ENCODE peak calls at places on chromosome 22, in nine cellular contexts. One of them, this sample, is unnamed.

GRCh38 chr22:45233827-45234226 is 6.9 kb downstream of the KIAA0930 start:
- DNase-seq in upper lobe of right lung: no peak
- DNase-seq in spleen: peak; percentile 73
- DNase-seq in AG04450: no peak
- DNase-seq in neuronal stem cell: no peak
- DNase-seq in A549: no peak
- DNase-seq in left ventricle myocardium inferior: no peak
- DNase-seq in CD4-positive, CD25-positive, alpha-beta regulatory T cell: no peak
- DNase-seq in tibial nerve: no peak
- DNase-seq in this sample: no peak

GRCh38 chr22:38835888-38836301 is 7.9 kb downstream of the NPTXR start:
- DNase-seq in upper lobe of right lung: no peak
- DNase-seq in spleen: no peak
- DNase-seq in AG04450: peak; percentile 10
- DNase-seq in neuronal stem cell: no peak
- DNase-seq in A549: no peak
- DNase-seq in left ventricle myocardium inferior: no peak
- DNase-seq in CD4-positive, CD25-positive, alpha-beta regulatory T cell: no peak
- DNase-seq in tibial nerve: no peak
- DNase-seq in this sample: no peak

GRCh38 chr22:42902875-42903510 is 45.9 kb upstream of the ARFGAP3 start:
- DNase-seq in upper lobe of right lung: no peak
- DNase-seq in spleen: no peak
- DNase-seq in AG04450: peak; percentile 66
- DNase-seq in neuronal stem cell: no peak
- DNase-seq in A549: no peak
- DNase-seq in left ventricle myocardium inferior: no peak
- DNase-seq in CD4-positive, CD25-positive, alpha-beta regulatory T cell: no peak
- DNase-seq in tibial nerve: no peak
- DNase-seq in this sample: no peak

GRCh38 chr22:39664485-39665200 is 94.1 kb downstream of the CACNA1I start:
- DNase-seq in upper lobe of right lung: no peak
- DNase-seq in spleen: no peak
- DNase-seq in AG04450: no peak
- DNase-seq in neuronal stem cell: peak; percentile 62
- DNase-seq in A549: no peak
- DNase-seq in left ventricle myocardium inferior: no peak
- DNase-seq in CD4-positive, CD25-positive, alpha-beta regulatory T cell: peak; percentile 31
- DNase-seq in tibial nerve: no peak
- DNase-seq in this sample: no peak

GRCh38 chr22:35150163-35151107 is 84.5 kb downstream of the ISX start:
- DNase-seq in upper lobe of right lung: peak; percentile 73
- DNase-seq in spleen: peak; percentile 79
- DNase-seq in AG04450: no peak
- DNase-seq in neuronal stem cell: peak; percentile 75
- DNase-seq in A549: peak; percentile 37
- DNase-seq in left ventricle myocardium inferior: peak; percentile 52
- DNase-seq in CD4-positive, CD25-positive, alpha-beta regulatory T cell: peak; percentile 24
- DNase-seq in tibial nerve: no peak
- DNase-seq in this sample: peak; percentile 63

GRCh38 chr22:39362932-39363331 is 13.1 kb downstream of the SYNGR1 start:
- DNase-seq in upper lobe of right lung: no peak
- DNase-seq in spleen: no peak
- DNase-seq in AG04450: no peak
- DNase-seq in neuronal stem cell: no peak
- DNase-seq in A549: no peak
- DNase-seq in left ventricle myocardium inferior: no peak
- DNase-seq in CD4-positive, CD25-positive, alpha-beta regulatory T cell: no peak
- DNase-seq in tibial nerve: no peak
- DNase-seq in this sample: no peak

GRCh38 chr22:36913431-36914382 is at the start of gene CSF2RB:
- DNase-seq in upper lobe of right lung: peak; percentile 80
- DNase-seq in spleen: peak; percentile 91
- DNase-seq in AG04450: no peak
- DNase-seq in neuronal stem cell: no peak
- DNase-seq in A549: no peak
- DNase-seq in left ventricle myocardium inferior: peak; percentile 43
- DNase-seq in CD4-positive, CD25-positive, alpha-beta regulatory T cell: no peak
- DNase-seq in tibial nerve: no peak
- DNase-seq in this sample: no peak

GRCh38 chr22:38230108-38230825 is 28.5 kb downstream of the MAFF start:
- DNase-seq in upper lobe of right lung: no peak
- DNase-seq in spleen: no peak
- DNase-seq in AG04450: no peak
- DNase-seq in neuronal stem cell: no peak
- DNase-seq in A549: peak; percentile 60
- DNase-seq in left ventricle myocardium inferior: peak; percentile 61
- DNase-seq in CD4-positive, CD25-positive, alpha-beta regulatory T cell: peak; percentile 39
- DNase-seq in tibial nerve: no peak
- DNase-seq in this sample: peak; percentile 70

GRCh38 chr22:48558606-48559402 is 1268.9 kb downstream of the BRD1 start:
- DNase-seq in upper lobe of right lung: no peak
- DNase-seq in spleen: no peak
- DNase-seq in AG04450: no peak
- DNase-seq in neuronal stem cell: no peak
- DNase-seq in A549: no peak
- DNase-seq in left ventricle myocardium inferior: no peak
- DNase-seq in CD4-positive, CD25-positive, alpha-beta regulatory T cell: no peak
- DNase-seq in tibial nerve: no peak
- DNase-seq in this sample: no peak

GRCh38 chr22:48940988-48941902 is 886.4 kb downstream of the BRD1 start:
- DNase-seq in upper lobe of right lung: peak; percentile 50
- DNase-seq in spleen: no peak
- DNase-seq in AG04450: no peak
- DNase-seq in neuronal stem cell: no peak
- DNase-seq in A549: no peak
- DNase-seq in left ventricle myocardium inferior: no peak
- DNase-seq in CD4-positive, CD25-positive, alpha-beta regulatory T cell: no peak
- DNase-seq in tibial nerve: no peak
- DNase-seq in this sample: no peak

GRCh38 chr22:43327039-43327438 is 16.1 kb downstream of the SCUBE1 start:
- DNase-seq in upper lobe of right lung: no peak
- DNase-seq in spleen: peak; percentile 53
- DNase-seq in AG04450: no peak
- DNase-seq in neuronal stem cell: no peak
- DNase-seq in A549: no peak
- DNase-seq in left ventricle myocardium inferior: no peak
- DNase-seq in CD4-positive, CD25-positive, alpha-beta regulatory T cell: no peak
- DNase-seq in tibial nerve: no peak
- DNase-seq in this sample: no peak

GRCh38 chr22:39184586-39185577 is 32.4 kb upstream of the CBX7 start:
- DNase-seq in upper lobe of right lung: peak; percentile 46
- DNase-seq in spleen: peak; percentile 24
- DNase-seq in AG04450: no peak
- DNase-seq in neuronal stem cell: no peak
- DNase-seq in A549: no peak
- DNase-seq in left ventricle myocardium inferior: no peak
- DNase-seq in CD4-positive, CD25-positive, alpha-beta regulatory T cell: no peak
- DNase-seq in tibial nerve: no peak
- DNase-seq in this sample: no peak

DNA sequence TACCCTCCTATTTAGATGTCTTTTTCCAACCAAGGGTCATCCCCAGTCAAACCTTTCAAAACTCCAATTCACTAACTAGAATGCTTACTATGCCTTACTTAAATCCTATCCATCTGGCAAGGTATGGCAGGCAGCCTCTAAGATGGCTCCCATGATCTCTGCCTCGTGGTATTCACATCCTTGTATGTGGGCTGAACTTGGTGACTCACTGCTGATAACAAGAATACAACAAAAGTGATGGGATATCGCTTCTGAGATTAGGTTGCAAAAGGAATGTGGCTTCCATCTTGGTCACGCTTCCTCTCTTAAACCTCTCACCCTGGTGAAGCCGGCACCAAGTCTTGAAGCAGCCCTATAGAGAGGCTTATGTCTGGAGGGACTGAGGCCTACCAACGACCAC is 29.6 kb upstream of the UPB1 start:
- DNase-seq in upper lobe of right lung: no peak
- DNase-seq in spleen: no peak
- DNase-seq in AG04450: peak; percentile 58
- DNase-seq in neuronal stem cell: no peak
- DNase-seq in A549: peak; percentile 14
- DNase-seq in left ventricle myocardium inferior: no peak
- DNase-seq in CD4-positive, CD25-positive, alpha-beta regulatory T cell: no peak
- DNase-seq in tibial nerve: no peak
- DNase-seq in this sample: no peak
- H3K27ac ChIP-seq in upper lobe of right lung: no peak overlapping the region
- H3K27ac ChIP-seq in spleen: no peak overlapping the region
- H3K27ac ChIP-seq in AG04450: no peak overlapping the region
- H3K27ac ChIP-seq in neuronal stem cell: no peak overlapping the region
- H3K27ac ChIP-seq in A549: no peak overlapping the region
- H3K27ac ChIP-seq in left ventricle myocardium inferior: peak overlapping the region; percentile 83
- H3K27ac ChIP-seq in CD4-positive, CD25-positive, alpha-beta regulatory T cell: no peak overlapping the region
- H3K27ac ChIP-seq in tibial nerve: no peak overlapping the region
- H3K27ac ChIP-seq in this sample: peak overlapping the region; percentile 61

GRCh38 chr22:50305393-50305657 is 2.1 kb downstream of the PLXNB2 start:
- DNase-seq in upper lobe of right lung: no peak
- DNase-seq in spleen: no peak
- DNase-seq in AG04450: no peak
- DNase-seq in neuronal stem cell: no peak
- DNase-seq in A549: no peak
- DNase-seq in left ventricle myocardium inferior: no peak
- DNase-seq in CD4-positive, CD25-positive, alpha-beta regulatory T cell: no peak
- DNase-seq in tibial nerve: no peak
- DNase-seq in this sample: no peak
- H3K4me3 ChIP-seq in upper lobe of right lung: peak overlapping the region; percentile 85
- H3K4me3 ChIP-seq in spleen: peak overlapping the region; percentile 89
- H3K4me3 ChIP-seq in AG04450: peak overlapping the region; percentile 93
- H3K4me3 ChIP-seq in neuronal stem cell: peak overlapping the region; percentile 97
- H3K4me3 ChIP-seq in A549: peak overlapping the region; percentile 100
- H3K4me3 ChIP-seq in left ventricle myocardium inferior: peak overlapping the region; percentile 98
- H3K4me3 ChIP-seq in CD4-positive, CD25-positive, alpha-beta regulatory T cell: no peak overlapping the region
- H3K4me3 ChIP-seq in tibial nerve: peak overlapping the region; percentile 95
- H3K4me3 ChIP-seq in this sample: peak overlapping the region; percentile 97

GRCh38 chr22:27906241-27906640 is 12.8 kb downstream of the PITPNB start:
- DNase-seq in upper lobe of right lung: no peak
- DNase-seq in spleen: no peak
- DNase-seq in AG04450: no peak
- DNase-seq in neuronal stem cell: no peak
- DNase-seq in A549: no peak
- DNase-seq in left ventricle myocardium inferior: no peak
- DNase-seq in CD4-positive, CD25-positive, alpha-beta regulatory T cell: no peak
- DNase-seq in tibial nerve: no peak
- DNase-seq in this sample: no peak

GRCh38 chr22:27913162-27913741 is 5.8 kb downstream of the PITPNB start:
- DNase-seq in upper lobe of right lung: no peak
- DNase-seq in spleen: no peak
- DNase-seq in AG04450: no peak
- DNase-seq in neuronal stem cell: no peak
- DNase-seq in A549: no peak
- DNase-seq in left ventricle myocardium inferior: no peak
- DNase-seq in CD4-positive, CD25-positive, alpha-beta regulatory T cell: no peak
- DNase-seq in tibial nerve: no peak
- DNase-seq in this sample: no peak

GRCh38 chr22:27905638-27906037 is 13.4 kb downstream of the PITPNB start:
- DNase-seq in upper lobe of right lung: no peak
- DNase-seq in spleen: no peak
- DNase-seq in AG04450: no peak
- DNase-seq in neuronal stem cell: no peak
- DNase-seq in A549: no peak
- DNase-seq in left ventricle myocardium inferior: no peak
- DNase-seq in CD4-positive, CD25-positive, alpha-beta regulatory T cell: no peak
- DNase-seq in tibial nerve: no peak
- DNase-seq in this sample: no peak

GRCh38 chr22:27911329-27911728 is 7.7 kb downstream of the PITPNB start:
- DNase-seq in upper lobe of right lung: no peak
- DNase-seq in spleen: no peak
- DNase-seq in AG04450: no peak
- DNase-seq in neuronal stem cell: no peak
- DNase-seq in A549: no peak
- DNase-seq in left ventricle myocardium inferior: no peak
- DNase-seq in CD4-positive, CD25-positive, alpha-beta regulatory T cell: no peak
- DNase-seq in tibial nerve: no peak
- DNase-seq in this sample: no peak
- H3K27ac ChIP-seq in upper lobe of right lung: no peak overlapping the region
- H3K27ac ChIP-seq in spleen: no peak overlapping the region
- H3K27ac ChIP-seq in AG04450: no peak overlapping the region
- H3K27ac ChIP-seq in neuronal stem cell: no peak overlapping the region
- H3K27ac ChIP-seq in A549: no peak overlapping the region
- H3K27ac ChIP-seq in left ventricle myocardium inferior: no peak overlapping the region
- H3K27ac ChIP-seq in CD4-positive, CD25-positive, alpha-beta regulatory T cell: no peak overlapping the region
- H3K27ac ChIP-seq in tibial nerve: no peak overlapping the region
- H3K27ac ChIP-seq in this sample: no peak overlapping the region

GRCh38 chr22:17235861-17236260 is 16.6 kb upstream of the ADA2 start:
- DNase-seq in upper lobe of right lung: no peak
- DNase-seq in spleen: peak; percentile 8
- DNase-seq in AG04450: no peak
- DNase-seq in neuronal stem cell: no peak
- DNase-seq in A549: no peak
- DNase-seq in left ventricle myocardium inferior: no peak
- DNase-seq in CD4-positive, CD25-positive, alpha-beta regulatory T cell: no peak
- DNase-seq in tibial nerve: no peak
- DNase-seq in this sample: no peak

GRCh38 chr22:17235149-17235655 is 16.0 kb upstream of the ADA2 start:
- DNase-seq in upper lobe of right lung: no peak
- DNase-seq in spleen: peak; percentile 20
- DNase-seq in AG04450: no peak
- DNase-seq in neuronal stem cell: no peak
- DNase-seq in A549: no peak
- DNase-seq in left ventricle myocardium inferior: no peak
- DNase-seq in CD4-positive, CD25-positive, alpha-beta regulatory T cell: no peak
- DNase-seq in tibial nerve: no peak
- DNase-seq in this sample: no peak

GRCh38 chr22:17239156-17239701 is 20.0 kb upstream of the ADA2 start:
- DNase-seq in upper lobe of right lung: no peak
- DNase-seq in spleen: no peak
- DNase-seq in AG04450: no peak
- DNase-seq in neuronal stem cell: no peak
- DNase-seq in A549: no peak
- DNase-seq in left ventricle myocardium inferior: no peak
- DNase-seq in CD4-positive, CD25-positive, alpha-beta regulatory T cell: no peak
- DNase-seq in tibial nerve: no peak
- DNase-seq in this sample: no peak

GRCh38 chr22:17234144-17234623 is 14.9 kb upstream of the ADA2 start:
- DNase-seq in upper lobe of right lung: no peak
- DNase-seq in spleen: peak; percentile 53
- DNase-seq in AG04450: no peak
- DNase-seq in neuronal stem cell: peak; percentile 59
- DNase-seq in A549: peak; percentile 45
- DNase-seq in left ventricle myocardium inferior: no peak
- DNase-seq in CD4-positive, CD25-positive, alpha-beta regulatory T cell: no peak
- DNase-seq in tibial nerve: no peak
- DNase-seq in this sample: peak; percentile 53

DNA sequence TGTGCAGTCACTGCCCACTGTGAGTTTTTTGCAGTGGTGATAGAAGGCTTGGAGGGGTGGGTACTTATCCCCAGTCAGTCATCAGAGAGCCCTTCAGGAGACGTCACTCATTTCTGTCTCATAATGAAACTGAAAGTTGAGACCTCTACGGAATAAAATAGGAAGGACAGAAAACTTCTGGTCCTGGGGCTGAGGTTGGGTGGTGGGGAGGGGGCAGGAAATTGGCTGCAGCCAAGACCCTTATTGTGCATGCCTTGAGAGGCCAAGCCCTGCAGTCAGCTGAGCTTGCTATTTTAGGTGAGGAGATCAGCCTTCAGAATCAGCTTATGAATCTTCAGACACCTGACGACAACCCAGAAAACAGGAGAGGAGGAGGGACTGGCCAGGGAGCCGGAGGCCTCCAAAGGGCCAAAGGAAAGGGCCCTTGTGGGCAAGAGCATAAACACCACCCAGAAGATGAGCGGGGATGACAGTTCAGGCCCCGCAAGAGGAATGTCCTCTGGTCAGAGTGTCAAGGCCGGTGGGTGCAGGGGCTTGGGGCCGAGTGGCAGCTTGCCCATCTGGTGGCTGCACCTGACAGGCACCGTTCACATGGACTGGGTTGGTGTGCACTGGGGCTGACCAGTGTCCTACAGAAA is 17.9 kb upstream of the ADA2 start:
- DNase-seq in upper lobe of right lung: no peak
- DNase-seq in spleen: no peak
- DNase-seq in AG04450: no peak
- DNase-seq in neuronal stem cell: no peak
- DNase-seq in A549: no peak
- DNase-seq in left ventricle myocardium inferior: no peak
- DNase-seq in CD4-positive, CD25-positive, alpha-beta regulatory T cell: peak; percentile 36
- DNase-seq in tibial nerve: no peak
- DNase-seq in this sample: no peak
- H3K4me3 ChIP-seq in upper lobe of right lung: peak overlapping the region; percentile 15
- H3K4me3 ChIP-seq in spleen: no peak overlapping the region
- H3K4me3 ChIP-seq in AG04450: no peak overlapping the region
- H3K4me3 ChIP-seq in neuronal stem cell: no peak overlapping the region
- H3K4me3 ChIP-seq in A549: no peak overlapping the region
- H3K4me3 ChIP-seq in left ventricle myocardium inferior: peak overlapping the region; percentile 6
- H3K4me3 ChIP-seq in CD4-positive, CD25-positive, alpha-beta regulatory T cell: peak overlapping the region; percentile 78
- H3K4me3 ChIP-seq in tibial nerve: no peak overlapping the region
- H3K4me3 ChIP-seq in this sample: no peak overlapping the region